ENCODE peak calls at places on chromosomes 12 and 14, in nine cellular contexts. S, B, Q, O, H, N, V, T and D are unnamed samples.

GRCh38 chr14:49853572-49854375 is 1.2 kb upstream of the NEMF start:
- DNase-seq in S (peak; percentile 86), O (peak; percentile 62), N (peak; percentile 91), Q (no peak), V (peak; percentile 64), H (peak; percentile 43), T (peak; percentile 91), B (no peak), D (peak; percentile 32)

GRCh38 chr14:68549057-68549421 is 243.8 kb downstream of the ZFP36L1 start:
- DNase-seq in O (no peak), N (peak; percentile 89), S (no peak), T (peak; percentile 95), V (no peak), H (no peak), B (peak; percentile 91), Q (no peak), D (no peak)

GRCh38 chr12:57765003-57765697 is 1.7 kb downstream of the CYP27B1 start:
- DNase-seq in N (peak; percentile 80), Q (no peak), B (no peak), S (peak; percentile 74), V (peak; percentile 21), O (no peak), H (no peak), T (peak; percentile 25), D (no peak)

GRCh38 chr12:12266389-12266872 is 413 bp downstream of the LRP6 start:
- DNase-seq in B (no peak), V (no peak), T (peak; percentile 10), O (no peak), H (no peak), Q (no peak), N (no peak), S (no peak), D (no peak)

GRCh38 chr14:101506211-101506920 is 54.9 kb upstream of the DIO3 start:
- DNase-seq in H (no peak), N (no peak), O (no peak), T (no peak), V (no peak), S (peak; percentile 28), B (no peak), Q (no peak), D (no peak)

GRCh38 chr12:51349026-51349425 is 2.5 kb upstream of the CELA1 start:
- DNase-seq in H (no peak), Q (no peak), S (no peak), T (peak; percentile 78), N (no peak), V (no peak), B (no peak), O (no peak), D (no peak)

GRCh38 chr12:58443273-58443980 is 476.9 kb downstream of the LRIG3 start:
- DNase-seq in Q (no peak), N (peak; percentile 47), O (no peak), H (no peak), B (no peak), T (peak; percentile 63), S (no peak), V (peak; percentile 37), D (no peak)

GRCh38 chr14:58272589-58273372 is 25.6 kb upstream of the ARID4A start:
- DNase-seq in N (no peak), O (no peak), V (no peak), Q (no peak), B (no peak), H (no peak), T (peak; percentile 53), S (no peak), D (no peak)

GRCh38 chr14:53979141-53979673 is 22.6 kb upstream of the BMP4 start:
- DNase-seq in T (no peak), H (no peak), S (no peak), O (no peak), N (peak; percentile 85), B (peak; percentile 36), V (no peak), Q (no peak), D (no peak)

GRCh38 chr12:108120863-108121165 is 8.3 kb upstream of the WSCD2 start:
- DNase-seq in B (no peak), Q (no peak), N (no peak), S (no peak), O (no peak), H (no peak), V (no peak), T (no peak), D (no peak)

GRCh38 chr14:105258846-105259245 is 10.5 kb downstream of the BTBD6 start:
- DNase-seq in N (peak; percentile 41), T (peak; percentile 60), O (no peak), Q (no peak), H (no peak), S (peak; percentile 16), V (no peak), B (no peak), D (no peak)

GRCh38 chr14:54881235-54881760 is 21.3 kb downstream of the GCH1 start:
- DNase-seq in O (no peak), N (peak; percentile 65), S (no peak), T (peak; percentile 88), H (no peak), Q (no peak), B (no peak), V (peak; percentile 51), D (no peak)